ENCODE peak calls at places on chromosome 7, in ten cellular contexts. B is NAMALWA; F is stimulated activated CD4-positive, alpha-beta T cell treated with anti-CD3 and anti-CD28 coated beads, Interleukin-15, amount 100 ng/mL, for 1 hour; N is activated naive CD8-positive, alpha-beta T cell treated with anti-CD3 and anti-CD28 coated beads, Interleukin-2, amount 10 ng/mL, durations not matched to agents 7 days and 5 days; S is GM23248; P is activated CD4-positive, alpha-beta memory T cell treated with anti-CD3 and anti-CD28 coated beads, Interleukin-2, amount 10 ng/mL, durations not matched to agents 7 days and 5 days; M is substantia nigra; O is tibial nerve; I is fibroblast of lung; Y is SW480. L is an unnamed sample.

GRCh38 chr7:51308738-51309102 is 7.9 kb downstream of the COBL start:
- DNase-seq in B (no peak), F (no peak), N (no peak), S (no peak), P (no peak), M (no peak), O (no peak), I (no peak), Y (no peak), L (no peak)

GRCh38 chr7:154973381-154973780 is 29.5 kb downstream of the PAXIP1 start:
- DNase-seq in B (no peak), F (no peak), N (no peak), S (no peak), P (no peak), M (no peak), O (no peak), I (no peak), Y (no peak), L (no peak)

GRCh38 chr7:50416509-50417299 is 33.4 kb downstream of the FIGNL1 start:
- DNase-seq in B (peak; percentile 89), F (no peak), N (no peak), S (no peak), P (no peak), M (no peak), O (no peak), I (no peak), Y (no peak), L (no peak)

GRCh38 chr7:27242580-27243339 is at the start of gene EVX1:
- DNase-seq in B (no peak), F (no peak), N (no peak), S (peak; percentile 50), P (no peak), M (no peak), O (no peak), I (no peak), Y (peak; percentile 91), L (no peak)

GRCh38 chr7:143467724-143468123 is 9.9 kb upstream of the TAS2R41 start:
- DNase-seq in B (no peak), F (no peak), N (no peak), S (no peak), P (no peak), M (no peak), O (no peak), I (no peak), Y (no peak), L (no peak)

GRCh38 chr7:133724148-133724547 is 403.0 kb upstream of the LRGUK start:
- DNase-seq in B (no peak), F (no peak), N (no peak), S (no peak), P (no peak), M (no peak), O (no peak), I (no peak), Y (no peak), L (no peak)

GRCh38 chr7:26151096-26151495 is 902 bp upstream of the NFE2L3 start:
- DNase-seq in B (no peak), F (no peak), N (no peak), S (no peak), P (peak; percentile 56), M (peak; percentile 17), O (no peak), I (no peak), Y (no peak), L (no peak)

GRCh38 chr7:7581531-7582179 is 15.0 kb downstream of the MIOS start:
- DNase-seq in B (no peak), F (no peak), N (no peak), S (no peak), P (no peak), M (no peak), O (no peak), I (no peak), Y (no peak), L (no peak)

L was measured in NCI-H1048.